ENCODE peak calls at places on chromosomes 6 and 20, in seven cellular contexts. S is CD8-positive, alpha-beta memory T cell; N is left lung; O is activated T-cell treated with anti-CD3 and anti-CD28 coated beads, Interleukin-2, amount 50 U/mL, for 72 hours; B is T-cell; J is kidney glomerular epithelial cell; U is NCI-H748 treated with DMSO at 0.1 percent for 48 hours. R is an unnamed sample.

GRCh38 chr6:68497927-68498326 is 137.2 kb upstream of the ADGRB3 start:
- DNase-seq in S (no peak), N (no peak), O (no peak), B (no peak), J (no peak), U (no peak), R (no peak)

GRCh38 chr6:24766685-24767462 is 7.9 kb upstream of the GMNN start:
- DNase-seq in S (peak), N (no peak), O (no peak), B (no peak), J (peak), U (peak), R (no peak)

GRCh38 chr6:139329224-139329623 is 37.4 kb upstream of the TXLNB start:
- DNase-seq in S (no peak), N (no peak), O (no peak), B (no peak), J (no peak), U (no peak), R (no peak)

GRCh38 chr6:89690944-89691324 is 52.4 kb upstream of the LYRM2 start:
- DNase-seq in S (no peak), N (no peak), O (no peak), B (no peak), J (no peak), U (no peak), R (no peak)

GRCh38 chr6:157246771-157247484 is 76.4 kb downstream of the TMEM242 start:
- DNase-seq in S (no peak), N (no peak), O (no peak), B (no peak), J (no peak), U (no peak), R (peak)

GRCh38 chr6:126422912-126423311 is 83.0 kb downstream of the CENPW start:
- DNase-seq in S (no peak), N (no peak), O (no peak), B (no peak), J (no peak), U (no peak), R (no peak)

GRCh38 chr6:155483858-155484257 is 28.2 kb upstream of the NOX3 start:
- DNase-seq in S (no peak), N (no peak), O (no peak), B (no peak), J (no peak), U (no peak), R (no peak)

GRCh38 chr6:31158863-31159855 is 770 bp downstream of the TCF19 start:
- DNase-seq in S (peak), N (no peak), O (peak), B (no peak), J (no peak), U (peak), R (no peak)

GRCh38 chr20:1942061-1942460 is 46.9 kb downstream of the SIRPA start:
- DNase-seq in S (no peak), N (no peak), O (no peak), B (no peak), J (no peak), U (no peak), R (no peak)

GRCh38 chr6:2862712-2863174 is 21.1 kb upstream of the SERPINB1 start:
- DNase-seq in S (no peak), N (no peak), O (peak), B (no peak), J (no peak), U (no peak), R (no peak)

GRCh38 chr20:9068896-9069663 is at the start of gene PLCB4:
- DNase-seq in S (no peak), N (no peak), O (no peak), B (no peak), J (peak), U (peak), R (peak)

GRCh38 chr6:145155411-145155810 is 579.9 kb downstream of the EPM2A start:
- DNase-seq in S (no peak), N (no peak), O (no peak), B (no peak), J (no peak), U (no peak), R (no peak)

GRCh38 chr20:50338479-50339195 is 148.0 kb downstream of the CEBPB start:
- DNase-seq in S (peak), N (no peak), O (peak), B (peak), J (peak), U (no peak), R (peak)